ENCODE peak calls at places on chromosome 21, in seven cellular contexts. X is HTR-8/SVneo, W is EL, E is activated T-helper 1 cell treated with Interleukin-2 at 50 U/mL for 16 hours, O is GM12892, Z is amygdala, B is occipital lobe. Q is an unnamed sample.

GRCh38 chr21:33480481-33481103 is 818 bp upstream of the TMEM50B start:
- DNase-seq in X (no peak), W (no peak), E (no peak), O (no peak), Z (no peak), B (no peak), Q (no peak)

GRCh38 chr21:43578677-43579313 is 80.5 kb downstream of the HSF2BP start:
- DNase-seq in X (no peak), W (no peak), E (no peak), O (no peak), Z (no peak), B (no peak), Q (no peak)

GRCh38 chr21:45763074-45763473 is 119.5 kb downstream of the PCBP3 start:
- DNase-seq in X (no peak), W (no peak), E (no peak), O (no peak), Z (no peak), B (no peak), Q (no peak)

GRCh38 chr21:28798798-28799197 is 193.9 kb downstream of the LTN1 start:
- DNase-seq in X (no peak), W (peak), E (no peak), O (no peak), Z (no peak), B (no peak), Q (no peak)

GRCh38 chr21:32386195-32386870 is 6.5 kb downstream of the URB1 start:
- DNase-seq in X (peak), W (peak), E (no peak), O (no peak), Z (no peak), B (no peak), Q (no peak)

GRCh38 chr21:37507716-37508115 is 141.1 kb downstream of the DYRK1A start:
- DNase-seq in X (no peak), W (no peak), E (no peak), O (no peak), Z (no peak), B (no peak), Q (no peak)

GRCh38 chr21:35924714-35925301 is 135.5 kb downstream of the SETD4 start:
- DNase-seq in X (peak), W (peak), E (no peak), O (no peak), Z (no peak), B (no peak), Q (peak)

GRCh38 chr21:33949516-33950424 is 34.2 kb upstream of the ATP5PO start:
- DNase-seq in X (no peak), W (no peak), E (peak), O (no peak), Z (no peak), B (no peak), Q (peak)

GRCh38 chr21:43733529-43734071 is 14.7 kb downstream of the PDXK start:
- DNase-seq in X (no peak), W (peak), E (no peak), O (no peak), Z (no peak), B (peak), Q (no peak)

GRCh38 chr21:42191064-42191463 is 27.9 kb upstream of the ABCG1 start:
- DNase-seq in X (no peak), W (no peak), E (no peak), O (no peak), Z (no peak), B (no peak), Q (no peak)

GRCh38 chr21:43771698-43772367 is 4.3 kb downstream of the CSTB start:
- DNase-seq in X (no peak), W (no peak), E (no peak), O (no peak), Z (no peak), B (no peak), Q (peak)

GRCh38 chr21:42595281-42596187 is 57.9 kb upstream of the PDE9A start:
- DNase-seq in X (no peak), W (no peak), E (no peak), O (no peak), Z (no peak), B (no peak), Q (no peak)

GRCh38 chr21:27058673-27059365 is 91.9 kb upstream of the ADAMTS5 start:
- DNase-seq in X (no peak), W (peak), E (no peak), O (no peak), Z (no peak), B (no peak), Q (no peak)

GRCh38 chr21:33021667-33022066 is 4.1 kb upstream of the OLIG2 start:
- DNase-seq in X (no peak), W (no peak), E (no peak), O (no peak), Z (no peak), B (no peak), Q (no peak)

GRCh38 chr21:42245348-42246185 is 26.6 kb downstream of the ABCG1 start:
- DNase-seq in X (no peak), W (no peak), E (no peak), O (no peak), Z (peak), B (no peak), Q (no peak)

GRCh38 chr21:31442339-31442738 is 98.3 kb upstream of the TIAM1 start:
- DNase-seq in X (no peak), W (no peak), E (no peak), O (no peak), Z (no peak), B (no peak), Q (no peak)

GRCh38 chr21:45236481-45236880 is 51.2 kb downstream of the POFUT2 start:
- DNase-seq in X (no peak), W (no peak), E (no peak), O (no peak), Z (no peak), B (no peak), Q (no peak)

GRCh38 chr21:43283136-43283924 is 114.5 kb downstream of the CRYAA start:
- DNase-seq in X (no peak), W (no peak), E (no peak), O (no peak), Z (no peak), B (no peak), Q (no peak)

GRCh38 chr21:29074007-29074376 is 544 bp upstream of the CCT8 start:
- DNase-seq in X (no peak), W (no peak), E (no peak), O (no peak), Z (no peak), B (no peak), Q (no peak)

GRCh38 chr21:42095581-42095980 is 24.5 kb downstream of the UMODL1 start:
- DNase-seq in X (no peak), W (no peak), E (no peak), O (no peak), Z (no peak), B (no peak), Q (no peak)

GRCh38 chr21:27645285-27645684 is 678.4 kb upstream of the ADAMTS5 start:
- DNase-seq in X (no peak), W (peak), E (no peak), O (no peak), Z (no peak), B (no peak), Q (no peak)

GRCh38 chr21:45147473-45148315 is 73.3 kb downstream of the ADARB1 start:
- DNase-seq in X (no peak), W (peak), E (no peak), O (no peak), Z (no peak), B (no peak), Q (no peak)

GRCh38 chr21:35565204-35565611 is 495.1 kb downstream of the SETD4 start:
- DNase-seq in X (peak), W (peak), E (no peak), O (no peak), Z (no peak), B (no peak), Q (no peak)

GRCh38 chr21:38985423-38986378 is 180.0 kb downstream of the ETS2 start:
- DNase-seq in X (peak), W (peak), E (no peak), O (peak), Z (no peak), B (peak), Q (no peak)

GRCh38 chr21:46457801-46458314 is 833 bp upstream of the DIP2A start:
- DNase-seq in X (peak), W (peak), E (no peak), O (no peak), Z (peak), B (peak), Q (peak)

GRCh38 chr21:42156690-42157605 is 62.0 kb upstream of the ABCG1 start:
- DNase-seq in X (no peak), W (no peak), E (no peak), O (no peak), Z (peak), B (peak), Q (no peak)